ENCODE peak calls at places on chromosomes 2 and 18, in eight cellular contexts. One of them, this sample, is unnamed.

GRCh38 chr2:189657867-189658266 is 3.4 kb upstream of the ASNSD1 start:
- DNase-seq in A673: no peak
- DNase-seq in Calu3: no peak
- DNase-seq in chondrocyte: no peak
- DNase-seq in neural crest cell: no peak
- DNase-seq in astrocyte of the cerebellum: no peak
- DNase-seq in fibroblast of mammary gland: no peak
- DNase-seq in heart right ventricle: peak
- DNase-seq in this sample: no peak

GRCh38 chr2:128198666-128199065 is 107.7 kb downstream of the UGGT1 start:
- DNase-seq in A673: no peak
- DNase-seq in Calu3: no peak
- DNase-seq in chondrocyte: no peak
- DNase-seq in neural crest cell: no peak
- DNase-seq in astrocyte of the cerebellum: no peak
- DNase-seq in fibroblast of mammary gland: no peak
- DNase-seq in heart right ventricle: peak
- DNase-seq in this sample: no peak

GRCh38 chr2:235940330-235940729 is 227.9 kb downstream of the GBX2 start:
- DNase-seq in A673: no peak
- DNase-seq in Calu3: no peak
- DNase-seq in chondrocyte: no peak
- DNase-seq in neural crest cell: no peak
- DNase-seq in astrocyte of the cerebellum: peak
- DNase-seq in fibroblast of mammary gland: peak
- DNase-seq in heart right ventricle: peak
- DNase-seq in this sample: no peak

GRCh38 chr2:8438476-8438875 is 243.4 kb upstream of the ID2 start:
- DNase-seq in A673: no peak
- DNase-seq in Calu3: no peak
- DNase-seq in chondrocyte: no peak
- DNase-seq in neural crest cell: no peak
- DNase-seq in astrocyte of the cerebellum: no peak
- DNase-seq in fibroblast of mammary gland: no peak
- DNase-seq in heart right ventricle: no peak
- DNase-seq in this sample: no peak

GRCh38 chr18:57542801-57543427 is 43.6 kb downstream of the FECH start:
- DNase-seq in A673: peak
- DNase-seq in Calu3: no peak
- DNase-seq in chondrocyte: no peak
- DNase-seq in neural crest cell: no peak
- DNase-seq in astrocyte of the cerebellum: no peak
- DNase-seq in fibroblast of mammary gland: peak
- DNase-seq in heart right ventricle: no peak
- DNase-seq in this sample: peak

GRCh38 chr2:20626698-20627471 is 24.0 kb downstream of the HS1BP3 start:
- DNase-seq in A673: no peak
- DNase-seq in Calu3: no peak
- DNase-seq in chondrocyte: peak
- DNase-seq in neural crest cell: no peak
- DNase-seq in astrocyte of the cerebellum: no peak
- DNase-seq in fibroblast of mammary gland: no peak
- DNase-seq in heart right ventricle: no peak
- DNase-seq in this sample: peak

GRCh38 chr2:234874347-234875046 is 77.3 kb upstream of the SH3BP4 start:
- DNase-seq in A673: no peak
- DNase-seq in Calu3: no peak
- DNase-seq in chondrocyte: no peak
- DNase-seq in neural crest cell: no peak
- DNase-seq in astrocyte of the cerebellum: no peak
- DNase-seq in fibroblast of mammary gland: no peak
- DNase-seq in heart right ventricle: no peak
- DNase-seq in this sample: no peak

GRCh38 chr2:232464534-232464865 is 8.5 kb downstream of the ALPI start:
- DNase-seq in A673: no peak
- DNase-seq in Calu3: no peak
- DNase-seq in chondrocyte: no peak
- DNase-seq in neural crest cell: no peak
- DNase-seq in astrocyte of the cerebellum: no peak
- DNase-seq in fibroblast of mammary gland: no peak
- DNase-seq in heart right ventricle: no peak
- DNase-seq in this sample: no peak

GRCh38 chr2:181105562-181105961 is 125.2 kb downstream of the UBE2E3 start:
- DNase-seq in A673: no peak
- DNase-seq in Calu3: no peak
- DNase-seq in chondrocyte: no peak
- DNase-seq in neural crest cell: no peak
- DNase-seq in astrocyte of the cerebellum: no peak
- DNase-seq in fibroblast of mammary gland: no peak
- DNase-seq in heart right ventricle: no peak
- DNase-seq in this sample: no peak

GRCh38 chr2:109722026-109722425 is 72.1 kb upstream of the RGPD5 start:
- DNase-seq in A673: no peak
- DNase-seq in Calu3: no peak
- DNase-seq in chondrocyte: no peak
- DNase-seq in neural crest cell: no peak
- DNase-seq in astrocyte of the cerebellum: no peak
- DNase-seq in fibroblast of mammary gland: no peak
- DNase-seq in heart right ventricle: peak
- DNase-seq in this sample: no peak

GRCh38 chr2:67083978-67084377 is 313.2 kb upstream of the ETAA1 start:
- DNase-seq in A673: no peak
- DNase-seq in Calu3: no peak
- DNase-seq in chondrocyte: no peak
- DNase-seq in neural crest cell: no peak
- DNase-seq in astrocyte of the cerebellum: no peak
- DNase-seq in fibroblast of mammary gland: no peak
- DNase-seq in heart right ventricle: no peak
- DNase-seq in this sample: no peak

GRCh38 chr2:200411831-200412230 is 98.0 kb downstream of the KCTD18 start:
- DNase-seq in A673: no peak
- DNase-seq in Calu3: peak
- DNase-seq in chondrocyte: no peak
- DNase-seq in neural crest cell: no peak
- DNase-seq in astrocyte of the cerebellum: no peak
- DNase-seq in fibroblast of mammary gland: peak
- DNase-seq in heart right ventricle: no peak
- DNase-seq in this sample: no peak

GRCh38 chr2:107337209-107337898 is 451.4 kb upstream of the ST6GAL2 start:
- DNase-seq in A673: no peak
- DNase-seq in Calu3: no peak
- DNase-seq in chondrocyte: no peak
- DNase-seq in neural crest cell: no peak
- DNase-seq in astrocyte of the cerebellum: peak
- DNase-seq in fibroblast of mammary gland: peak
- DNase-seq in heart right ventricle: no peak
- DNase-seq in this sample: no peak

GRCh38 chr2:44949329-44950151 is 8.0 kb downstream of the SIX3 start:
- DNase-seq in A673: no peak
- DNase-seq in Calu3: peak
- DNase-seq in chondrocyte: peak
- DNase-seq in neural crest cell: no peak
- DNase-seq in astrocyte of the cerebellum: peak
- DNase-seq in fibroblast of mammary gland: peak
- DNase-seq in heart right ventricle: no peak
- DNase-seq in this sample: peak

GRCh38 chr18:49015886-49016647 is 65.3 kb upstream of the SMAD7 start:
- DNase-seq in A673: no peak
- DNase-seq in Calu3: no peak
- DNase-seq in chondrocyte: no peak
- DNase-seq in neural crest cell: no peak
- DNase-seq in astrocyte of the cerebellum: no peak
- DNase-seq in fibroblast of mammary gland: no peak
- DNase-seq in heart right ventricle: no peak
- DNase-seq in this sample: no peak

GRCh38 chr2:236753611-236754010 is 184.0 kb downstream of the ACKR3 start:
- DNase-seq in A673: no peak
- DNase-seq in Calu3: no peak
- DNase-seq in chondrocyte: no peak
- DNase-seq in neural crest cell: no peak
- DNase-seq in astrocyte of the cerebellum: no peak
- DNase-seq in fibroblast of mammary gland: no peak
- DNase-seq in heart right ventricle: no peak
- DNase-seq in this sample: no peak

GRCh38 chr2:165018207-165018606 is 62.9 kb upstream of the SLC38A11 start:
- DNase-seq in A673: peak
- DNase-seq in Calu3: no peak
- DNase-seq in chondrocyte: no peak
- DNase-seq in neural crest cell: peak
- DNase-seq in astrocyte of the cerebellum: no peak
- DNase-seq in fibroblast of mammary gland: no peak
- DNase-seq in heart right ventricle: no peak
- DNase-seq in this sample: no peak

GRCh38 chr18:76487782-76488181 is 7.3 kb downstream of the ZNF516 start:
- DNase-seq in A673: no peak
- DNase-seq in Calu3: no peak
- DNase-seq in chondrocyte: peak
- DNase-seq in neural crest cell: no peak
- DNase-seq in astrocyte of the cerebellum: no peak
- DNase-seq in fibroblast of mammary gland: no peak
- DNase-seq in heart right ventricle: no peak
- DNase-seq in this sample: peak

GRCh38 chr2:62343636-62344349 is 147.9 kb downstream of the B3GNT2 start:
- DNase-seq in A673: no peak
- DNase-seq in Calu3: peak
- DNase-seq in chondrocyte: no peak
- DNase-seq in neural crest cell: no peak
- DNase-seq in astrocyte of the cerebellum: no peak
- DNase-seq in fibroblast of mammary gland: no peak
- DNase-seq in heart right ventricle: no peak
- DNase-seq in this sample: no peak

GRCh38 chr2:223797811-223798721 is 39.3 kb downstream of the AP1S3 start:
- DNase-seq in A673: peak
- DNase-seq in Calu3: no peak
- DNase-seq in chondrocyte: no peak
- DNase-seq in neural crest cell: no peak
- DNase-seq in astrocyte of the cerebellum: peak
- DNase-seq in fibroblast of mammary gland: peak
- DNase-seq in heart right ventricle: no peak
- DNase-seq in this sample: no peak

DNA sequence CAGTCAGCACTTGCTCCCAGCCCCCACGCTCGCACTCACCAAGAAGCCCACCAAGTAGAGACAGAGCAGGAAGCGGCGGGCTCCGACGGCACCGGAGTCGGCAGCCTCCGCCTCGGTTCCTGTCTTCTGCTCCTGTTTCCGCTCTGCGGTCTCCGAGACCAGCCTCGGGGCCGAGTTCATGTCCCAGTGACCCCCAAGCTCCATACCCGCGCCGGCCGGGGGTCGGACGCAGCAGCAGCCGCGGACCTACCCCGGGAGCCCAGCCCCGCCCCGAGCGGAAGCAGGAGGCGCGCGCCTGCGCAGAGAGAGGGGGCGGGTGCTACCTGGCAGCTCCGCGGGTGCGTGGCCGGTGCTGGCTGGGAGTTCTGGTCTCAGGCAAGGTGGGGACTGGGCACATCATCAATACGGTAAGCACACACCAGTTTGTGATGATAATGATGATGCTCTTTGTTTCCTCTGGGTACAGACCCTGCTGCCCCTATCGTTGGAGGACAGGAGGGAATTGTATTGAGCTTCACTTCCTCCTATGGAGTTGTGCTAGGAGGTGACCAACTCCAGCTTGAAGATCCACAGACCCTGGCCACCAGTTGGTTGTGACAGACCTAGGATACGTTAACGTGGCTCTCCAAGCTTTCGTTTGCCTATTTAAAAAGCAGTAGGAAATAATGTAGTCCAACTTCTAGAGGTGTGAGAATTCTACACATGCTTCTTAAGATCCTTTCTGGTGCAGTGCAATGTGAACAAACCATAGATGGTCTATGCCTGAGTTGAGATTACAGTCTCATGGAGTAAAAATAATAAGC is 25.0 kb upstream of the TMEM182 start:
- DNase-seq in A673: peak
- DNase-seq in Calu3: peak
- DNase-seq in chondrocyte: peak
- DNase-seq in neural crest cell: peak
- DNase-seq in astrocyte of the cerebellum: peak
- DNase-seq in fibroblast of mammary gland: peak
- DNase-seq in heart right ventricle: peak
- DNase-seq in this sample: peak
- TF ChIP-seq CTCF in A673: no peak
- TF ChIP-seq CTCF in Calu3: no peak
- TF ChIP-seq CTCF in chondrocyte: peak
- TF ChIP-seq CTCF in neural crest cell: peak
- TF ChIP-seq CTCF in astrocyte of the cerebellum: peak
- TF ChIP-seq CTCF in fibroblast of mammary gland: peak
- TF ChIP-seq CTCF in heart right ventricle: no peak
- TF ChIP-seq CTCF in this sample: no peak

GRCh38 chr2:68765739-68766377 is 31.2 kb downstream of the ARHGAP25 start:
- DNase-seq in A673: no peak
- DNase-seq in Calu3: no peak
- DNase-seq in chondrocyte: no peak
- DNase-seq in neural crest cell: no peak
- DNase-seq in astrocyte of the cerebellum: no peak
- DNase-seq in fibroblast of mammary gland: peak
- DNase-seq in heart right ventricle: no peak
- DNase-seq in this sample: no peak
- TF ChIP-seq CTCF in A673: no peak
- TF ChIP-seq CTCF in Calu3: no peak
- TF ChIP-seq CTCF in chondrocyte: no peak
- TF ChIP-seq CTCF in neural crest cell: no peak
- TF ChIP-seq CTCF in astrocyte of the cerebellum: no peak
- TF ChIP-seq CTCF in fibroblast of mammary gland: no peak
- TF ChIP-seq CTCF in heart right ventricle: no peak
- TF ChIP-seq CTCF in this sample: no peak

DNA sequence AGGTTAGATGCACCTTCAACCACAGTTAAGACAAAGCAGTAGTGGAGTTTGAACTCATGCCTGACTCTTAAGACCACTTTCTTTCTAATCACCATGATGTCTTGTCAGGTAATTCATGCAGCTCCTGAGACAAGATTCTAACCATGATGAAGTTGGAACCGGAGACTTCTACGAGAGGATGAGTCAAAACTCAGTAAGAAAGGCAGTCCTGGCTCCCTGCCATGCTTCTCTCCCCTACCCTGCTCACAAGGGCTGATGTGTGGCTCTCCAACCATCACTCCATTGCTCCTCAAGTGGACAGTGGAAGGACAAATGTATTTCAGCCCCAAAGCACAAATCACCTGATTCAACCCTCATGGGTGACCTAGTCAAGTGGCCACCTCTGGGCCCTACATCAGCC is 3.2 kb downstream of the CYRIA start:
- DNase-seq in A673: peak
- DNase-seq in Calu3: no peak
- DNase-seq in chondrocyte: no peak
- DNase-seq in neural crest cell: no peak
- DNase-seq in astrocyte of the cerebellum: no peak
- DNase-seq in fibroblast of mammary gland: peak
- DNase-seq in heart right ventricle: no peak
- DNase-seq in this sample: no peak
- TF ChIP-seq CTCF in A673: no peak
- TF ChIP-seq CTCF in Calu3: no peak
- TF ChIP-seq CTCF in chondrocyte: no peak
- TF ChIP-seq CTCF in neural crest cell: no peak
- TF ChIP-seq CTCF in astrocyte of the cerebellum: no peak
- TF ChIP-seq CTCF in fibroblast of mammary gland: no peak
- TF ChIP-seq CTCF in heart right ventricle: no peak
- TF ChIP-seq CTCF in this sample: no peak

DNA sequence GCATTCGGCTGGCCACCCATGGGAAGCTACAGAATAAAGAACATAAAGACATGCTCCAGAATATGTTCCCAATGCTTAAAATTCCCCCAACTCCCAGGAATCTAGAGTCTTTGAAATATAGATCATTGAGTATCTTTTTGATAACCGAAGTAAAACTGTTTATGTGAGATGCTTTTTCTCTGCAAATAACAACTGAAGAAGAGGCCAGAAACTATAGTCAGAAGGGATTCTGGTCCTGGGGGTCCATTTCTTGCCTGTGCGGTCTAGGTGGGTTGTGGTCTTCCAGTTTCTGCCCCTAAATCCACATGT is 30.6 kb upstream of the SLC66A3 start:
- DNase-seq in A673: no peak
- DNase-seq in Calu3: no peak
- DNase-seq in chondrocyte: no peak
- DNase-seq in neural crest cell: no peak
- DNase-seq in astrocyte of the cerebellum: no peak
- DNase-seq in fibroblast of mammary gland: no peak
- DNase-seq in heart right ventricle: no peak
- DNase-seq in this sample: no peak
- TF ChIP-seq CTCF in A673: no peak
- TF ChIP-seq CTCF in Calu3: no peak
- TF ChIP-seq CTCF in chondrocyte: peak
- TF ChIP-seq CTCF in neural crest cell: no peak
- TF ChIP-seq CTCF in astrocyte of the cerebellum: no peak
- TF ChIP-seq CTCF in fibroblast of mammary gland: no peak
- TF ChIP-seq CTCF in heart right ventricle: no peak
- TF ChIP-seq CTCF in this sample: no peak

This sample was measured in glutamatergic neuron.